ENCODE peak calls at places on chromosomes 1 and 21, in six cellular contexts. V is H9, G is BE2C, H is HuH-7.5, P is GM19239, O is cardiac muscle cell. W is an unnamed sample.
A peak's percentile ranks its signal among the peaks of the same experiment; 100 is the strongest.

GRCh38 chr1:68819190-68819829 is 322.4 kb upstream of the DEPDC1 start:
- DNase-seq in P (no peak), G (no peak), V (peak; percentile 42), H (peak; percentile 41), O (peak; percentile 40), W (peak; percentile 60)

GRCh38 chr21:45013271-45013841 is 61.0 kb upstream of the ADARB1 start:
- DNase-seq in O (no peak), V (peak; percentile 73), P (no peak), H (peak; percentile 69), G (peak; percentile 8), W (no peak)

GRCh38 chr1:189513091-189513490 is 964.6 kb downstream of the BRINP3 start:
- DNase-seq in O (no peak), V (peak; percentile 28), H (peak; percentile 7), G (no peak), P (no peak), W (no peak)

GRCh38 chr1:32900956-32901822 is at the start of gene TMEM54:
- DNase-seq in H (no peak), O (no peak), G (no peak), V (no peak), P (peak; percentile 13), W (peak; percentile 82)

GRCh38 chr1:95232646-95233320 is 1.2 kb upstream of the RWDD3 start:
- DNase-seq in V (no peak), O (peak; percentile 72), H (no peak), P (no peak), G (no peak), W (no peak)

GRCh38 chr1:180632326-180633088 is 685 bp downstream of the XPR1 start:
- DNase-seq in O (no peak), H (peak; percentile 39), V (peak; percentile 72), P (peak; percentile 25), G (peak; percentile 73), W (peak; percentile 86)

GRCh38 chr1:109864960-109865611 is 45.6 kb upstream of the CSF1 start:
- DNase-seq in H (no peak), G (no peak), V (no peak), O (peak; percentile 93), P (no peak), W (no peak)

GRCh38 chr21:21200103-21200938 is 202.1 kb downstream of the NCAM2 start:
- DNase-seq in P (no peak), H (no peak), G (no peak), V (no peak), O (peak; percentile 98), W (no peak)

GRCh38 chr1:186960866-186961265 is 132.1 kb downstream of the PLA2G4A start:
- DNase-seq in H (no peak), O (peak; percentile 55), G (no peak), V (no peak), P (no peak), W (no peak)

GRCh38 chr1:239587066-239587465 is 200.7 kb downstream of the CHRM3 start:
- DNase-seq in V (peak; percentile 30), P (no peak), O (no peak), G (no peak), H (no peak), W (no peak)

W was measured in D341Med.